ENCODE peak calls at places on chromosomes 11 and 22, in six cellular contexts. One of them, this sample, is unnamed.

GRCh38 chr11:104694259-104695070 is 203.8 kb downstream of the CASP12 start:
- DNase-seq in NCI-H2029 treated with DMSO at 0.1 percent for 48 hours: no peak
- DNase-seq in activated CD4-positive, alpha-beta memory T cell treated with anti-CD3 and anti-CD28 coated beads for 36 hours: no peak
- DNase-seq in H54: no peak
- DNase-seq in EL: peak; percentile 80
- DNase-seq in KBM-7: peak; percentile 67
- DNase-seq in this sample: peak; percentile 53

GRCh38 chr11:80816454-80816847 is 1375.6 kb upstream of the TENM4 start:
- DNase-seq in NCI-H2029 treated with DMSO at 0.1 percent for 48 hours: no peak
- DNase-seq in activated CD4-positive, alpha-beta memory T cell treated with anti-CD3 and anti-CD28 coated beads for 36 hours: no peak
- DNase-seq in H54: no peak
- DNase-seq in EL: no peak
- DNase-seq in KBM-7: no peak
- DNase-seq in this sample: no peak

GRCh38 chr22:46104881-46105493 is 45.3 kb upstream of the PPARA start:
- DNase-seq in NCI-H2029 treated with DMSO at 0.1 percent for 48 hours: no peak
- DNase-seq in activated CD4-positive, alpha-beta memory T cell treated with anti-CD3 and anti-CD28 coated beads for 36 hours: no peak
- DNase-seq in H54: no peak
- DNase-seq in EL: no peak
- DNase-seq in KBM-7: no peak
- DNase-seq in this sample: no peak

GRCh38 chr22:47201186-47201995 is 438.9 kb downstream of the TBC1D22A start:
- DNase-seq in NCI-H2029 treated with DMSO at 0.1 percent for 48 hours: no peak
- DNase-seq in activated CD4-positive, alpha-beta memory T cell treated with anti-CD3 and anti-CD28 coated beads for 36 hours: no peak
- DNase-seq in H54: no peak
- DNase-seq in EL: no peak
- DNase-seq in KBM-7: no peak
- DNase-seq in this sample: no peak

GRCh38 chr11:102010776-102011500 is 36.3 kb upstream of the CFAP300 start:
- DNase-seq in NCI-H2029 treated with DMSO at 0.1 percent for 48 hours: no peak
- DNase-seq in activated CD4-positive, alpha-beta memory T cell treated with anti-CD3 and anti-CD28 coated beads for 36 hours: no peak
- DNase-seq in H54: peak; percentile 71
- DNase-seq in EL: peak; percentile 97
- DNase-seq in KBM-7: no peak
- DNase-seq in this sample: peak; percentile 85

GRCh38 chr22:20062043-20062765 is 17.8 kb upstream of the DGCR8 start:
- DNase-seq in NCI-H2029 treated with DMSO at 0.1 percent for 48 hours: no peak
- DNase-seq in activated CD4-positive, alpha-beta memory T cell treated with anti-CD3 and anti-CD28 coated beads for 36 hours: no peak
- DNase-seq in H54: peak; percentile 65
- DNase-seq in EL: no peak
- DNase-seq in KBM-7: no peak
- DNase-seq in this sample: no peak

GRCh38 chr11:2910401-2910955 is 18.7 kb downstream of the PHLDA2 start:
- DNase-seq in NCI-H2029 treated with DMSO at 0.1 percent for 48 hours: no peak
- DNase-seq in activated CD4-positive, alpha-beta memory T cell treated with anti-CD3 and anti-CD28 coated beads for 36 hours: no peak
- DNase-seq in H54: no peak
- DNase-seq in EL: no peak
- DNase-seq in KBM-7: no peak
- DNase-seq in this sample: no peak

GRCh38 chr22:24330636-24331035 is 60.0 kb downstream of the SPECC1L start:
- DNase-seq in NCI-H2029 treated with DMSO at 0.1 percent for 48 hours: no peak
- DNase-seq in activated CD4-positive, alpha-beta memory T cell treated with anti-CD3 and anti-CD28 coated beads for 36 hours: no peak
- DNase-seq in H54: no peak
- DNase-seq in EL: peak; percentile 19
- DNase-seq in KBM-7: no peak
- DNase-seq in this sample: no peak

GRCh38 chr11:4610258-4610935 is 2.4 kb upstream of the TRIM68 start:
- DNase-seq in NCI-H2029 treated with DMSO at 0.1 percent for 48 hours: no peak
- DNase-seq in activated CD4-positive, alpha-beta memory T cell treated with anti-CD3 and anti-CD28 coated beads for 36 hours: peak; percentile 54
- DNase-seq in H54: no peak
- DNase-seq in EL: peak; percentile 48
- DNase-seq in KBM-7: peak; percentile 14
- DNase-seq in this sample: no peak

GRCh38 chr11:18669211-18669593 is 29.4 kb upstream of the TMEM86A start:
- DNase-seq in NCI-H2029 treated with DMSO at 0.1 percent for 48 hours: no peak
- DNase-seq in activated CD4-positive, alpha-beta memory T cell treated with anti-CD3 and anti-CD28 coated beads for 36 hours: peak; percentile 51
- DNase-seq in H54: no peak
- DNase-seq in EL: peak; percentile 48
- DNase-seq in KBM-7: no peak
- DNase-seq in this sample: no peak

GRCh38 chr11:31720225-31720624 is 90.9 kb downstream of the PAX6 start:
- DNase-seq in NCI-H2029 treated with DMSO at 0.1 percent for 48 hours: no peak
- DNase-seq in activated CD4-positive, alpha-beta memory T cell treated with anti-CD3 and anti-CD28 coated beads for 36 hours: no peak
- DNase-seq in H54: no peak
- DNase-seq in EL: no peak
- DNase-seq in KBM-7: no peak
- DNase-seq in this sample: no peak

GRCh38 chr11:75399344-75400109 is at the start of gene RPS3:
- DNase-seq in NCI-H2029 treated with DMSO at 0.1 percent for 48 hours: peak; percentile 71
- DNase-seq in activated CD4-positive, alpha-beta memory T cell treated with anti-CD3 and anti-CD28 coated beads for 36 hours: peak; percentile 92
- DNase-seq in H54: peak; percentile 80
- DNase-seq in EL: peak; percentile 91
- DNase-seq in KBM-7: peak; percentile 96
- DNase-seq in this sample: peak; percentile 81

GRCh38 chr22:42080287-42080686 is 787 bp downstream of the SMDT1 start:
- DNase-seq in NCI-H2029 treated with DMSO at 0.1 percent for 48 hours: no peak
- DNase-seq in activated CD4-positive, alpha-beta memory T cell treated with anti-CD3 and anti-CD28 coated beads for 36 hours: peak; percentile 31
- DNase-seq in H54: no peak
- DNase-seq in EL: peak; percentile 59
- DNase-seq in KBM-7: no peak
- DNase-seq in this sample: no peak

GRCh38 chr11:2860636-2861035 is 24.9 kb downstream of the CDKN1C start:
- DNase-seq in NCI-H2029 treated with DMSO at 0.1 percent for 48 hours: no peak
- DNase-seq in activated CD4-positive, alpha-beta memory T cell treated with anti-CD3 and anti-CD28 coated beads for 36 hours: peak; percentile 58
- DNase-seq in H54: peak; percentile 85
- DNase-seq in EL: peak; percentile 50
- DNase-seq in KBM-7: no peak
- DNase-seq in this sample: no peak

GRCh38 chr11:86431258-86431657 is 56.6 kb downstream of the CCDC81 start:
- DNase-seq in NCI-H2029 treated with DMSO at 0.1 percent for 48 hours: no peak
- DNase-seq in activated CD4-positive, alpha-beta memory T cell treated with anti-CD3 and anti-CD28 coated beads for 36 hours: no peak
- DNase-seq in H54: no peak
- DNase-seq in EL: no peak
- DNase-seq in KBM-7: no peak
- DNase-seq in this sample: no peak

GRCh38 chr11:18692941-18693760 is 5.4 kb upstream of the TMEM86A start:
- DNase-seq in NCI-H2029 treated with DMSO at 0.1 percent for 48 hours: no peak
- DNase-seq in activated CD4-positive, alpha-beta memory T cell treated with anti-CD3 and anti-CD28 coated beads for 36 hours: no peak
- DNase-seq in H54: no peak
- DNase-seq in EL: no peak
- DNase-seq in KBM-7: no peak
- DNase-seq in this sample: no peak

GRCh38 chr11:57476223-57476882 is 16.0 kb downstream of the RTN4RL2 start:
- DNase-seq in NCI-H2029 treated with DMSO at 0.1 percent for 48 hours: no peak
- DNase-seq in activated CD4-positive, alpha-beta memory T cell treated with anti-CD3 and anti-CD28 coated beads for 36 hours: peak; percentile 33
- DNase-seq in H54: no peak
- DNase-seq in EL: no peak
- DNase-seq in KBM-7: no peak
- DNase-seq in this sample: no peak

GRCh38 chr11:16959528-16960100 is 54.6 kb downstream of the PLEKHA7 start:
- DNase-seq in NCI-H2029 treated with DMSO at 0.1 percent for 48 hours: peak; percentile 30
- DNase-seq in activated CD4-positive, alpha-beta memory T cell treated with anti-CD3 and anti-CD28 coated beads for 36 hours: no peak
- DNase-seq in H54: no peak
- DNase-seq in EL: no peak
- DNase-seq in KBM-7: no peak
- DNase-seq in this sample: no peak

This sample was measured in HS-27A.